ENCODE peak calls at places on chromosomes 2 and 18, in five cellular contexts. K is H9, Q is mesenchymal stem cell, U is H1, H is trophoblast cell. M is an unnamed sample.
A peak's percentile ranks its signal among the peaks of the same experiment; 100 is the strongest.

GRCh38 chr2:178863856-178864620 is 56.8 kb upstream of the TTN start:
- DNase-seq in K (peak; percentile 32), U (no peak), H (no peak), Q (peak; percentile 43), M (no peak)

GRCh38 chr2:63780483-63781155 is 61.1 kb upstream of the UGP2 start:
- DNase-seq in Q (no peak), U (no peak), K (no peak), H (no peak), M (no peak)

GRCh38 chr2:750628-751027 is 73.4 kb upstream of the TMEM18 start:
- DNase-seq in Q (no peak), U (no peak), K (no peak), H (no peak), M (no peak)

GRCh38 chr2:234446404-234447076 is 50.3 kb downstream of the ARL4C start:
- DNase-seq in U (no peak), H (peak; percentile 55), Q (peak; percentile 21), K (no peak), M (no peak)

GRCh38 chr2:20542761-20543578 is 96.1 kb downstream of the RHOB start:
- DNase-seq in Q (no peak), H (no peak), K (no peak), U (no peak), M (no peak)

GRCh38 chr2:190980630-190981214 is 33.2 kb downstream of the STAT1 start:
- DNase-seq in Q (no peak), K (no peak), U (no peak), H (no peak), M (no peak)

GRCh38 chr2:1606421-1607235 is 137.7 kb downstream of the PXDN start:
- DNase-seq in U (no peak), K (no peak), Q (peak; percentile 85), H (no peak), M (no peak)

GRCh38 chr2:20483496-20483895 is 36.6 kb downstream of the RHOB start:
- DNase-seq in Q (no peak), H (no peak), U (no peak), K (no peak), M (no peak)

GRCh38 chr18:67510831-67511230 is 5.7 kb downstream of the DSEL start:
- DNase-seq in H (no peak), K (no peak), U (no peak), Q (no peak), M (no peak)

GRCh38 chr2:227703280-227703732 is 14.5 kb downstream of the SLC19A3 start:
- DNase-seq in Q (peak; percentile 1), K (no peak), U (peak; percentile 38), H (peak; percentile 89), M (no peak)

GRCh38 chr18:49886891-49887764 is 73.8 kb upstream of the ACAA2 start:
- DNase-seq in Q (no peak), H (no peak), K (peak; percentile 44), U (no peak), M (no peak)

GRCh38 chr2:134452042-134452733 is 198.3 kb downstream of the MGAT5 start:
- DNase-seq in K (no peak), U (no peak), Q (no peak), H (no peak), M (no peak)

GRCh38 chr2:232231514-232231913 is 147.0 kb upstream of the ALPP start:
- DNase-seq in H (no peak), K (peak; percentile 61), U (peak; percentile 19), Q (no peak), M (no peak)

GRCh38 chr2:144834954-144835633 is 315.2 kb upstream of the ZEB2 start:
- DNase-seq in K (no peak), U (no peak), Q (peak; percentile 80), H (no peak), M (no peak)

GRCh38 chr2:74587664-74588277 is 33.3 kb downstream of the DOK1 start:
- DNase-seq in H (peak; percentile 58), U (peak; percentile 33), Q (peak; percentile 79), K (peak; percentile 71), M (peak; percentile 54)

GRCh38 chr2:238106698-238107524 is 6.8 kb downstream of the ESPNL start:
- DNase-seq in K (peak; percentile 82), Q (no peak), H (peak; percentile 29), U (no peak), M (no peak)

GRCh38 chr2:230814616-230815015 is 50.1 kb upstream of the ITM2C start:
- DNase-seq in H (no peak), K (no peak), Q (peak; percentile 43), U (no peak), M (no peak)

GRCh38 chr18:9474103-9474982 is 970 bp upstream of the RALBP1 start:
- DNase-seq in Q (peak; percentile 91), K (peak; percentile 29), H (no peak), U (no peak), M (no peak)

GRCh38 chr2:65974067-65974723 is 460.7 kb upstream of the MEIS1 start:
- DNase-seq in Q (no peak), U (no peak), K (no peak), H (no peak), M (no peak)

GRCh38 chr2:96832751-96833507 is 10.9 kb downstream of the ANKRD23 start:
- DNase-seq in Q (peak; percentile 53), U (no peak), K (peak; percentile 93), H (peak; percentile 98), M (peak; percentile 86)

GRCh38 chr2:185695711-185696110 is 42.9 kb upstream of the FSIP2 start:
- DNase-seq in Q (no peak), U (no peak), H (no peak), K (no peak), M (no peak)

GRCh38 chr2:41966431-41966893 is 81.4 kb upstream of the PKDCC start:
- DNase-seq in H (peak; percentile 69), K (no peak), U (no peak), Q (peak; percentile 96), M (no peak)

GRCh38 chr2:242031481-242032019 is 162.0 kb downstream of the RTP5 start:
- DNase-seq in U (no peak), K (peak; percentile 15), H (no peak), Q (peak; percentile 91), M (no peak)

GRCh38 chr18:51151568-51152511 is 45.6 kb downstream of the MEX3C start:
- DNase-seq in U (no peak), Q (no peak), K (peak; percentile 23), H (peak; percentile 62), M (no peak)

GRCh38 chr2:207117668-207118067 is 48.1 kb downstream of the KLF7 start:
- DNase-seq in K (no peak), Q (no peak), U (no peak), H (no peak), M (no peak)
- H3K23ac ChIP-seq in K (no peak overlapping the region), Q (no peak overlapping the region), U (no peak overlapping the region), H (no peak overlapping the region), M (no peak overlapping the region)

GRCh38 chr2:161625996-161626395 is 1.8 kb downstream of the SLC4A10 start:
- DNase-seq in U (no peak), K (no peak), H (no peak), Q (no peak), M (no peak)

DNA sequence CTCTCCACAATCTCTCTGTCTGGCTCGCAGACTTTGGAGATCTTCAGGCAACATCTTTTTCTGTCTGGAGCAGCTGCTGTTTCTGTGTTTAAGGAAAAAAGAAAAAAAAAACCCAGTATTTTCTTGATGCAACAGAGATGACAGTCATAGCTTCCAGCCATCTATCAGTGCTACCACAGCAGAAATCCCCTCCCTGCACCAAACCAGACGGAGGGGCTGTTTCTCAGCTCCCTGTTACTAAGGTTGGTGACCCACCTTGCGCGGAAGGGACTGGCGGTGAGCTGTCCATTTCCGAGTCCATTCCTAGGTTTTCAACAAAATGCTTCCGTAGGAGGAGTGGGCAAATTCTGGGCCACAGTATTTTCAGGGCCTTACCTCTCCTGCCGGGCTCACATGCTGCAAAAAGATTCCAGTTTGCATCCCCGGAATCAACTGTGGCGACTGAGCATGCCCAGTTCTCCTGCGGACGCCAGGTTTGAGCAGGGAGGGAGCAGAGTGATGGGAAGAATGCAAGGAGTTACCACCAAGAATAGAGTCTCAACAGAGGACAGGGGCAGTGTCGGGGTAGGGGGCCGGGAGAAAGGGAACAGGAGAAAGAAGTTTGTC is 1.2 kb downstream of the SLC4A10 start:
- DNase-seq in U (peak; percentile 33), K (peak; percentile 75), Q (no peak), H (no peak), M (peak; percentile 33)
- H2BK12ac ChIP-seq in U (no peak overlapping the region), K (no peak overlapping the region), Q (no peak overlapping the region), H (no peak overlapping the region), M (no peak overlapping the region)

GRCh38 chr2:170694316-170694715 is 20.8 kb upstream of the SP5 start:
- DNase-seq in Q (no peak), U (no peak), K (no peak), H (no peak), M (no peak)
- H3K23ac ChIP-seq in Q (no peak overlapping the region), U (no peak overlapping the region), K (no peak overlapping the region), H (no peak overlapping the region), M (no peak overlapping the region)

GRCh38 chr2:204437334-204437733 is 107.9 kb upstream of the PARD3B start:
- DNase-seq in Q (no peak), U (no peak), H (no peak), K (no peak), M (no peak)
- H2BK12ac ChIP-seq in Q (no peak overlapping the region), U (no peak overlapping the region), H (no peak overlapping the region), K (no peak overlapping the region), M (no peak overlapping the region)

GRCh38 chr18:74806700-74807416 is 209.2 kb downstream of the ZNF407 start:
- DNase-seq in U (no peak), Q (peak; percentile 81), H (peak; percentile 21), K (no peak), M (no peak)

GRCh38 chr18:74804677-74805076 is 207.0 kb downstream of the ZNF407 start:
- DNase-seq in Q (no peak), H (no peak), U (no peak), K (no peak), M (no peak)

GRCh38 chr18:74803117-74803516 is 205.4 kb downstream of the ZNF407 start:
- DNase-seq in K (no peak), Q (no peak), U (no peak), H (no peak), M (no peak)

GRCh38 chr18:74803769-74804168 is 206.1 kb downstream of the ZNF407 start:
- DNase-seq in H (peak; percentile 6), K (no peak), Q (no peak), U (no peak), M (no peak)

GRCh38 chr18:74806073-74806472 is 208.4 kb downstream of the ZNF407 start:
- DNase-seq in H (no peak), U (no peak), K (no peak), Q (no peak), M (no peak)
- H3K23ac ChIP-seq in H (no peak overlapping the region), U (no peak overlapping the region), K (no peak overlapping the region), Q (no peak overlapping the region), M (no peak overlapping the region)

GRCh38 chr2:216473187-216473586 is 25.5 kb upstream of the RPL37A start:
- DNase-seq in U (no peak), H (no peak), K (no peak), Q (no peak), M (no peak)
- H2BK12ac ChIP-seq in U (no peak overlapping the region), H (no peak overlapping the region), K (no peak overlapping the region), Q (no peak overlapping the region), M (no peak overlapping the region)